ENCODE peak calls at places on chromosome 9, in six cellular contexts. One of them, this sample, is unnamed.
A peak's percentile ranks its signal among the peaks of the same experiment; 100 is the strongest.

GRCh38 chr9:90300901-90301688 is 341.5 kb downstream of the DIRAS2 start:
- DNase-seq in MM.1S: no peak
- DNase-seq in A549: peak; percentile 82
- DNase-seq in stomach: peak; percentile 27
- DNase-seq in MCF 10A: peak; percentile 62
- DNase-seq in heart right ventricle: no peak
- DNase-seq in this sample: no peak

GRCh38 chr9:111674319-111674718 is 12.9 kb downstream of the GNG10 start:
- DNase-seq in MM.1S: no peak
- DNase-seq in A549: no peak
- DNase-seq in stomach: no peak
- DNase-seq in MCF 10A: no peak
- DNase-seq in heart right ventricle: no peak
- DNase-seq in this sample: no peak

GRCh38 chr9:123437201-123437600 is 81.2 kb downstream of the CRB2 start:
- DNase-seq in MM.1S: no peak
- DNase-seq in A549: no peak
- DNase-seq in stomach: no peak
- DNase-seq in MCF 10A: no peak
- DNase-seq in heart right ventricle: no peak
- DNase-seq in this sample: no peak

GRCh38 chr9:99004115-99004514 is 60.4 kb downstream of the COL15A1 start:
- DNase-seq in MM.1S: no peak
- DNase-seq in A549: no peak
- DNase-seq in stomach: no peak
- DNase-seq in MCF 10A: no peak
- DNase-seq in heart right ventricle: no peak
- DNase-seq in this sample: peak; percentile 36

GRCh38 chr9:125932012-125932411 is 184.8 kb downstream of the PBX3 start:
- DNase-seq in MM.1S: no peak
- DNase-seq in A549: peak; percentile 18
- DNase-seq in stomach: no peak
- DNase-seq in MCF 10A: peak; percentile 99
- DNase-seq in heart right ventricle: no peak
- DNase-seq in this sample: no peak

GRCh38 chr9:123336455-123336854 is 19.5 kb upstream of the CRB2 start:
- DNase-seq in MM.1S: peak; percentile 37
- DNase-seq in A549: no peak
- DNase-seq in stomach: no peak
- DNase-seq in MCF 10A: peak; percentile 22
- DNase-seq in heart right ventricle: no peak
- DNase-seq in this sample: no peak

GRCh38 chr9:108568093-108568492 is 287.7 kb downstream of the ACTL7B start:
- DNase-seq in MM.1S: no peak
- DNase-seq in A549: no peak
- DNase-seq in stomach: no peak
- DNase-seq in MCF 10A: peak; percentile 52
- DNase-seq in heart right ventricle: no peak
- DNase-seq in this sample: no peak

GRCh38 chr9:68704804-68705635 is at the start of gene PIP5K1B:
- DNase-seq in MM.1S: peak; percentile 91
- DNase-seq in A549: peak; percentile 17
- DNase-seq in stomach: peak; percentile 88
- DNase-seq in MCF 10A: peak; percentile 26
- DNase-seq in heart right ventricle: peak; percentile 76
- DNase-seq in this sample: peak; percentile 80

GRCh38 chr9:131739192-131739961 is 499 bp downstream of the RAPGEF1 start:
- DNase-seq in MM.1S: peak; percentile 41
- DNase-seq in A549: no peak
- DNase-seq in stomach: peak; percentile 57
- DNase-seq in MCF 10A: peak; percentile 26
- DNase-seq in heart right ventricle: peak; percentile 57
- DNase-seq in this sample: peak; percentile 73

GRCh38 chr9:135907006-135907434 is 326 bp downstream of the CAMSAP1 start:
- DNase-seq in MM.1S: peak; percentile 29
- DNase-seq in A549: no peak
- DNase-seq in stomach: no peak
- DNase-seq in MCF 10A: no peak
- DNase-seq in heart right ventricle: no peak
- DNase-seq in this sample: no peak

GRCh38 chr9:87433853-87434252 is 63.8 kb upstream of the DAPK1 start:
- DNase-seq in MM.1S: no peak
- DNase-seq in A549: no peak
- DNase-seq in stomach: no peak
- DNase-seq in MCF 10A: no peak
- DNase-seq in heart right ventricle: no peak
- DNase-seq in this sample: no peak

GRCh38 chr9:122402403-122403268 is 31.8 kb downstream of the PTGS1 start:
- DNase-seq in MM.1S: no peak
- DNase-seq in A549: peak; percentile 87
- DNase-seq in stomach: no peak
- DNase-seq in MCF 10A: peak; percentile 88
- DNase-seq in heart right ventricle: no peak
- DNase-seq in this sample: no peak

GRCh38 chr9:20570756-20571155 is 51.5 kb downstream of the MLLT3 start:
- DNase-seq in MM.1S: no peak
- DNase-seq in A549: no peak
- DNase-seq in stomach: no peak
- DNase-seq in MCF 10A: peak; percentile 17
- DNase-seq in heart right ventricle: no peak
- DNase-seq in this sample: no peak

GRCh38 chr9:87667164-87667738 is 58.7 kb upstream of the CTSL start:
- DNase-seq in MM.1S: peak; percentile 28
- DNase-seq in A549: peak; percentile 51
- DNase-seq in stomach: no peak
- DNase-seq in MCF 10A: no peak
- DNase-seq in heart right ventricle: no peak
- DNase-seq in this sample: no peak

GRCh38 chr9:106634183-106634582 is 228.8 kb upstream of the ZNF462 start:
- DNase-seq in MM.1S: no peak
- DNase-seq in A549: no peak
- DNase-seq in stomach: no peak
- DNase-seq in MCF 10A: no peak
- DNase-seq in heart right ventricle: no peak
- DNase-seq in this sample: no peak

GRCh38 chr9:110526426-110526825 is 53.1 kb downstream of the SVEP1 start:
- DNase-seq in MM.1S: no peak
- DNase-seq in A549: no peak
- DNase-seq in stomach: no peak
- DNase-seq in MCF 10A: peak; percentile 66
- DNase-seq in heart right ventricle: no peak
- DNase-seq in this sample: no peak

GRCh38 chr9:93291536-93292287 is 107.8 kb downstream of the WNK2 start:
- DNase-seq in MM.1S: no peak
- DNase-seq in A549: no peak
- DNase-seq in stomach: no peak
- DNase-seq in MCF 10A: no peak
- DNase-seq in heart right ventricle: no peak
- DNase-seq in this sample: no peak

GRCh38 chr9:137141050-137141810 is 2.3 kb downstream of the GRIN1 start:
- DNase-seq in MM.1S: no peak
- DNase-seq in A549: no peak
- DNase-seq in stomach: no peak
- DNase-seq in MCF 10A: no peak
- DNase-seq in heart right ventricle: no peak
- DNase-seq in this sample: no peak

GRCh38 chr9:71944754-71945409 is 33.4 kb downstream of the C9orf85 start:
- DNase-seq in MM.1S: no peak
- DNase-seq in A549: no peak
- DNase-seq in stomach: no peak
- DNase-seq in MCF 10A: peak; percentile 48
- DNase-seq in heart right ventricle: no peak
- DNase-seq in this sample: no peak

GRCh38 chr9:37413311-37413710 is 9.2 kb upstream of the GRHPR start:
- DNase-seq in MM.1S: no peak
- DNase-seq in A549: no peak
- DNase-seq in stomach: no peak
- DNase-seq in MCF 10A: peak; percentile 46
- DNase-seq in heart right ventricle: no peak
- DNase-seq in this sample: no peak

GRCh38 chr9:124078641-124079040 is 67.1 kb downstream of the LHX2 start:
- DNase-seq in MM.1S: no peak
- DNase-seq in A549: peak; percentile 35
- DNase-seq in stomach: no peak
- DNase-seq in MCF 10A: peak; percentile 56
- DNase-seq in heart right ventricle: no peak
- DNase-seq in this sample: no peak

GRCh38 chr9:133822439-133823065 is 84.4 kb upstream of the SARDH start:
- DNase-seq in MM.1S: no peak
- DNase-seq in A549: no peak
- DNase-seq in stomach: no peak
- DNase-seq in MCF 10A: no peak
- DNase-seq in heart right ventricle: no peak
- DNase-seq in this sample: no peak

GRCh38 chr9:72415163-72415562 is 50.2 kb upstream of the ZFAND5 start:
- DNase-seq in MM.1S: no peak
- DNase-seq in A549: no peak
- DNase-seq in stomach: no peak
- DNase-seq in MCF 10A: no peak
- DNase-seq in heart right ventricle: no peak
- DNase-seq in this sample: no peak

GRCh38 chr9:104386020-104386419 is 118.0 kb upstream of the OR13F1 start:
- DNase-seq in MM.1S: no peak
- DNase-seq in A549: no peak
- DNase-seq in stomach: no peak
- DNase-seq in MCF 10A: no peak
- DNase-seq in heart right ventricle: no peak
- DNase-seq in this sample: no peak

GRCh38 chr9:104388071-104388470 is 116.0 kb upstream of the OR13F1 start:
- DNase-seq in MM.1S: no peak
- DNase-seq in A549: no peak
- DNase-seq in stomach: no peak
- DNase-seq in MCF 10A: no peak
- DNase-seq in heart right ventricle: no peak
- DNase-seq in this sample: no peak

GRCh38 chr9:104386425-104387069 is 117.5 kb upstream of the OR13F1 start:
- DNase-seq in MM.1S: peak; percentile 24
- DNase-seq in A549: peak; percentile 23
- DNase-seq in stomach: no peak
- DNase-seq in MCF 10A: peak; percentile 48
- DNase-seq in heart right ventricle: no peak
- DNase-seq in this sample: no peak
- TF ChIP-seq CTCF in MM.1S: peak; percentile 70
- TF ChIP-seq CTCF in A549: peak; percentile 73
- TF ChIP-seq CTCF in stomach: no peak
- TF ChIP-seq CTCF in MCF 10A: peak; percentile 61
- TF ChIP-seq CTCF in heart right ventricle: peak; percentile 68
- TF ChIP-seq CTCF in this sample: peak; percentile 84

GRCh38 chr9:9389904-9390303 is 1222.9 kb downstream of the PTPRD start:
- DNase-seq in MM.1S: no peak
- DNase-seq in A549: no peak
- DNase-seq in stomach: no peak
- DNase-seq in MCF 10A: no peak
- DNase-seq in heart right ventricle: no peak
- DNase-seq in this sample: no peak

GRCh38 chr9:9392755-9393154 is 1220.0 kb downstream of the PTPRD start:
- DNase-seq in MM.1S: no peak
- DNase-seq in A549: no peak
- DNase-seq in stomach: no peak
- DNase-seq in MCF 10A: no peak
- DNase-seq in heart right ventricle: no peak
- DNase-seq in this sample: no peak

DNA sequence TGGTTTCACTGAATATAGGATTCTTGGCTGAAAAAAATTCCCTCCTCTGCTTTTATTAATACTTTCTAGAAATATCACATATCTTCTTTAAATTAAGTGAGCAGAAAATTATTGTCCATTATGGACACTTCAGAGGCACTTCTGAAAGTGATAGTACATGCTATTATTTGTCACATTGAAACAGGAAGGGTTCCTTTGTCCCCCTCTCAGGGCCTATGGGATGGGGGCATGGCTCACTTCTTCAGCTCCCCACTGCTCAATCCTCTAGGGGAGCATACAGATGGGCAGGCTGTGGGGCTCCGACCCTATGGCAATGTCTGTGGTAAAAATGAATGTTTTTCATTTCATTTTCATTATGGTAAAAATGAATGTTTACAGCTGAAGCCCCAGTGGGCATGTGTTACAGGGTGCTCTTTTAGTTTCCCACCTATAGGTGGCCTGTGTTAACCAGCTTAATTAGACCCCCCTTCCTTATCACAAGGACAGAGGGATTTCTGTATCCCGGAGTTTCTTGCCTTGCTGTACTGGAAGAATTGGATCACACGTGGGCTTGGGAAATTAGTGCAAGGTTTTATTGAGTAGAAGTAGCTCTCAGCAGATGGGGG is 1225.2 kb downstream of the PTPRD start:
- DNase-seq in MM.1S: no peak
- DNase-seq in A549: no peak
- DNase-seq in stomach: no peak
- DNase-seq in MCF 10A: no peak
- DNase-seq in heart right ventricle: no peak
- DNase-seq in this sample: no peak
- TF ChIP-seq CTCF in MM.1S: no peak
- TF ChIP-seq CTCF in A549: no peak
- TF ChIP-seq CTCF in stomach: no peak
- TF ChIP-seq CTCF in MCF 10A: no peak
- TF ChIP-seq CTCF in heart right ventricle: no peak
- TF ChIP-seq CTCF in this sample: no peak

DNA sequence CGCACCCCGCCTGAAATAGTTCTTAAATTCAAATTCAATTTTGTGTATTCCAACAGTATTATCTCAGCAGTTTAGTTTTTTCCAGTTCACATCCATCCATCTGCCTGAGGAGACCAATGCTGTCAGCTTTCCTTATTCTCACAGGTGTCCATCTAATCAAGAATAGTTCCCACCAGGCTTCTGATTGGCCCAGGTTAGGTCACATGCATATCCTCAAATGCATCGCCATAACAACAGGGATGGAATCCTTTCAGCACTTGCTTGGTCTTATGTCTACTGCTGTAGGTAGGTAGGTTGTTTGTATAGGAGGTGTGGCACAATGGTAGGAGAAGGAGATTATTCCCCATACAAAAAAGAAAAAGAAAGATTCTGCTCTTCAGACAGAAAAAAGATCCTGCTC is 91.2 kb downstream of the UBE2R2 start:
- DNase-seq in MM.1S: no peak
- DNase-seq in A549: no peak
- DNase-seq in stomach: no peak
- DNase-seq in MCF 10A: no peak
- DNase-seq in heart right ventricle: no peak
- DNase-seq in this sample: no peak
- TF ChIP-seq CTCF in MM.1S: no peak
- TF ChIP-seq CTCF in A549: no peak
- TF ChIP-seq CTCF in stomach: no peak
- TF ChIP-seq CTCF in MCF 10A: no peak
- TF ChIP-seq CTCF in heart right ventricle: no peak
- TF ChIP-seq CTCF in this sample: no peak

GRCh38 chr9:79155308-79155707 is 416.5 kb upstream of the TLE4 start:
- DNase-seq in MM.1S: no peak
- DNase-seq in A549: no peak
- DNase-seq in stomach: no peak
- DNase-seq in MCF 10A: peak; percentile 42
- DNase-seq in heart right ventricle: no peak
- DNase-seq in this sample: no peak
- TF ChIP-seq CTCF in MM.1S: no peak
- TF ChIP-seq CTCF in A549: no peak
- TF ChIP-seq CTCF in stomach: no peak
- TF ChIP-seq CTCF in MCF 10A: no peak
- TF ChIP-seq CTCF in heart right ventricle: no peak
- TF ChIP-seq CTCF in this sample: no peak

This sample was measured in type B pancreatic cell.